ENCODE peak calls at places on chromosomes 1 and 21, in ten cellular contexts. D is NCI-H1092; H is NCI-H345; V is HS-27A; S is left cardiac atrium; A is GM12865; F is neural progenitor cell; X is HTR-8/SVneo; W is choroid plexus epithelial cell; P is activated CD8-positive, alpha-beta memory T cell treated with anti-CD3 and anti-CD28 coated beads for 48 hours. G is an unnamed sample.

GRCh38 chr1:232471250-232471649 is 158.7 kb downstream of the SIPA1L2 start:
- DNase-seq in P (no peak), F (no peak), H (no peak), S (no peak), D (no peak), W (no peak), V (no peak), A (no peak), X (no peak), G (no peak)

GRCh38 chr1:111880866-111881837 is 108.3 kb downstream of the KCND3 start:
- DNase-seq in V (no peak), S (peak; percentile 42), W (no peak), A (no peak), D (peak; percentile 93), H (peak; percentile 83), P (no peak), X (no peak), F (no peak), G (no peak)

GRCh38 chr21:34693192-34693810 is 24.5 kb downstream of the CLIC6 start:
- DNase-seq in X (peak; percentile 67), V (peak; percentile 5), H (peak; percentile 69), P (no peak), S (no peak), D (peak; percentile 26), A (peak; percentile 76), F (peak; percentile 78), W (peak; percentile 80), G (no peak)

GRCh38 chr1:235703516-235703915 is 53.9 kb upstream of the GNG4 start:
- DNase-seq in S (no peak), X (peak; percentile 28), V (peak; percentile 60), F (no peak), H (no peak), P (no peak), W (peak; percentile 56), A (no peak), D (no peak), G (no peak)

GRCh38 chr1:232628335-232629214 is 1.4 kb downstream of the SIPA1L2 start:
- DNase-seq in X (no peak), H (peak; percentile 11), A (peak; percentile 10), P (no peak), V (no peak), D (no peak), F (peak; percentile 27), S (no peak), W (peak; percentile 67), G (no peak)

GRCh38 chr1:15155760-15156743 is 2.5 kb downstream of the TMEM51 start:
- DNase-seq in A (peak; percentile 49), D (no peak), S (no peak), P (no peak), H (no peak), W (peak; percentile 44), V (no peak), F (no peak), X (no peak), G (no peak)

GRCh38 chr1:162530318-162530984 is 31.1 kb upstream of the UAP1 start:
- DNase-seq in V (no peak), F (peak; percentile 49), W (no peak), H (no peak), D (no peak), S (no peak), P (no peak), A (peak; percentile 79), X (no peak), G (no peak)

GRCh38 chr1:12549106-12549459 is 68.9 kb downstream of the DHRS3 start:
- DNase-seq in A (no peak), F (no peak), S (peak; percentile 71), W (peak; percentile 58), P (no peak), D (no peak), X (no peak), H (no peak), V (no peak), G (peak; percentile 91)

GRCh38 chr1:247172956-247173355 is 1.1 kb upstream of the ZNF124 start:
- DNase-seq in W (peak; percentile 8), P (no peak), F (no peak), X (no peak), S (no peak), V (no peak), A (no peak), H (no peak), D (no peak), G (no peak)

GRCh38 chr1:186735463-186735862 is 55.2 kb upstream of the PTGS2 start:
- DNase-seq in P (no peak), X (no peak), W (peak; percentile 18), S (no peak), D (no peak), F (no peak), H (no peak), A (no peak), V (no peak), G (no peak)

GRCh38 chr1:51957618-51958017 is 32.9 kb downstream of the RAB3B start:
- DNase-seq in A (no peak), D (no peak), P (no peak), V (no peak), W (no peak), X (no peak), S (no peak), F (peak; percentile 32), H (peak; percentile 40), G (no peak)

GRCh38 chr1:176880954-176881595 is 283.4 kb downstream of the ASTN1 start:
- DNase-seq in P (peak; percentile 4), X (peak; percentile 49), S (peak; percentile 70), H (peak; percentile 65), V (peak; percentile 22), F (peak; percentile 95), W (peak; percentile 73), D (peak; percentile 77), A (peak; percentile 67), G (peak; percentile 77)

GRCh38 chr1:185400057-185400456 is 83.0 kb upstream of the IVNS1ABP start:
- DNase-seq in W (peak; percentile 82), A (no peak), V (no peak), D (no peak), P (no peak), S (no peak), F (no peak), X (peak; percentile 17), H (no peak), G (no peak)

GRCh38 chr1:53689223-53689622 is 49.7 kb downstream of the GLIS1 start:
- DNase-seq in W (no peak), P (no peak), V (no peak), F (no peak), X (no peak), S (no peak), D (no peak), A (no peak), H (no peak), G (no peak)

GRCh38 chr1:6301526-6301925 is 40.6 kb upstream of the GPR153 start:
- DNase-seq in F (no peak), S (no peak), W (peak; percentile 4), D (no peak), H (no peak), A (no peak), P (no peak), X (no peak), V (no peak), G (no peak)

GRCh38 chr1:208835781-208836180 is 591.6 kb upstream of the PLXNA2 start:
- DNase-seq in A (no peak), F (no peak), W (no peak), H (no peak), D (no peak), P (no peak), V (no peak), X (no peak), S (no peak), G (no peak)

GRCh38 chr21:35737899-35738341 is 322.4 kb downstream of the SETD4 start:
- DNase-seq in D (no peak), P (no peak), A (peak; percentile 67), W (peak; percentile 73), S (peak; percentile 32), V (no peak), H (no peak), F (no peak), X (no peak), G (no peak)

GRCh38 chr1:10818262-10819197 is 22.1 kb upstream of the CASZ1 start:
- DNase-seq in H (peak; percentile 24), P (no peak), A (no peak), S (no peak), W (no peak), F (no peak), V (no peak), X (no peak), D (no peak), G (no peak)

GRCh38 chr1:203448521-203449061 is 27.0 kb upstream of the PRELP start:
- DNase-seq in S (no peak), W (peak; percentile 59), A (no peak), X (no peak), F (no peak), D (peak; percentile 84), H (no peak), P (no peak), V (no peak), G (peak; percentile 82)

GRCh38 chr1:8343464-8344001 is 25.6 kb downstream of the SLC45A1 start:
- DNase-seq in F (no peak), P (no peak), S (peak; percentile 81), V (peak; percentile 96), A (no peak), H (no peak), W (peak; percentile 97), X (peak; percentile 66), D (no peak), G (peak; percentile 96)

GRCh38 chr1:240487493-240487892 is 124.5 kb downstream of the GREM2 start:
- DNase-seq in F (no peak), A (no peak), P (no peak), S (no peak), X (no peak), V (no peak), W (no peak), H (no peak), D (no peak), G (no peak)

GRCh38 chr1:94063379-94063778 is 57.6 kb downstream of the ABCA4 start:
- DNase-seq in H (no peak), S (peak; percentile 56), D (no peak), X (no peak), F (peak; percentile 52), A (no peak), P (no peak), W (peak; percentile 92), V (no peak), G (no peak)

GRCh38 chr1:81155131-81155530 is 645.6 kb upstream of the ADGRL2 start:
- DNase-seq in V (peak; percentile 71), D (no peak), W (peak; percentile 70), A (no peak), X (no peak), S (no peak), F (no peak), P (no peak), H (no peak), G (no peak)

GRCh38 chr1:85133565-85134159 is 67.2 kb downstream of the SYDE2 start:
- DNase-seq in A (no peak), X (no peak), F (peak; percentile 74), H (no peak), V (no peak), S (no peak), P (no peak), D (no peak), W (no peak), G (no peak)

GRCh38 chr1:29532285-29532684 is 296.0 kb downstream of the PTPRU start:
- DNase-seq in D (no peak), H (no peak), X (no peak), W (no peak), F (no peak), A (no peak), V (no peak), P (no peak), S (no peak), G (no peak)

GRCh38 chr1:245896258-245896657 is 610.8 kb downstream of the SMYD3 start:
- DNase-seq in D (no peak), W (no peak), X (no peak), P (no peak), H (no peak), S (no peak), A (no peak), V (no peak), F (no peak), G (no peak)

GRCh38 chr21:31220567-31220966 is 123.5 kb downstream of the TIAM1 start:
- DNase-seq in D (peak; percentile 38), P (no peak), A (no peak), S (no peak), W (no peak), F (peak; percentile 58), V (no peak), H (peak; percentile 76), X (no peak), G (no peak)

GRCh38 chr1:225848044-225848955 is 33.9 kb downstream of the TMEM63A start:
- DNase-seq in D (no peak), F (no peak), A (peak; percentile 59), P (no peak), S (no peak), V (no peak), W (peak; percentile 35), X (no peak), H (peak; percentile 60), G (no peak)